ENCODE peak calls at places on chromosomes 16 and 17, in ten cellular contexts. One of them, this sample, is unnamed.

GRCh38 chr17:65158081-65158480 is 20.9 kb downstream of the RGS9 start:
- DNase-seq in HTR-8/SVneo: no peak
- DNase-seq in AG20443: no peak
- DNase-seq in frontal cortex: no peak
- DNase-seq in NCI-H1048: no peak
- DNase-seq in progenitor cell of endocrine pancreas: no peak
- DNase-seq in tibial artery: no peak
- DNase-seq in stimulated activated CD4-positive, alpha-beta T cell treated with anti-CD3 and anti-CD28 coated beads, Interleukin-1b, Interleukin-23, amount 100 ng/mL, for 24 hours: no peak
- DNase-seq in activated T-helper 1 cell treated with anti-CD3 and anti-CD28 coated beads, Interleukin-2, amount 50 U/mL, for 16 hours: no peak
- DNase-seq in NCI-H187: no peak
- DNase-seq in this sample: no peak

GRCh38 chr17:75110307-75110937 is 653 bp downstream of the ARMC7 start:
- DNase-seq in stimulated activated CD4-positive, alpha-beta T cell treated with anti-CD3 and anti-CD28 coated beads, Interleukin-1b, Interleukin-23, amount 100 ng/mL, for 24 hours: no peak
- DNase-seq in activated T-helper 1 cell treated with anti-CD3 and anti-CD28 coated beads, Interleukin-2, amount 50 U/mL, for 16 hours: no peak
- DNase-seq in tibial artery: no peak
- DNase-seq in NCI-H187: no peak
- DNase-seq in NCI-H1048: no peak
- DNase-seq in HTR-8/SVneo: no peak
- DNase-seq in progenitor cell of endocrine pancreas: no peak
- DNase-seq in frontal cortex: no peak
- DNase-seq in AG20443: no peak
- DNase-seq in this sample: peak

GRCh38 chr17:69575346-69575761 is 160.9 kb downstream of the MAP2K6 start:
- DNase-seq in NCI-H1048: no peak
- DNase-seq in NCI-H187: peak
- DNase-seq in activated T-helper 1 cell treated with anti-CD3 and anti-CD28 coated beads, Interleukin-2, amount 50 U/mL, for 16 hours: no peak
- DNase-seq in AG20443: peak
- DNase-seq in frontal cortex: no peak
- DNase-seq in HTR-8/SVneo: peak
- DNase-seq in stimulated activated CD4-positive, alpha-beta T cell treated with anti-CD3 and anti-CD28 coated beads, Interleukin-1b, Interleukin-23, amount 100 ng/mL, for 24 hours: no peak
- DNase-seq in progenitor cell of endocrine pancreas: no peak
- DNase-seq in tibial artery: no peak
- DNase-seq in this sample: peak

GRCh38 chr16:88783391-88784073 is 1.5 kb downstream of the PIEZO1 start:
- DNase-seq in tibial artery: peak
- DNase-seq in AG20443: no peak
- DNase-seq in HTR-8/SVneo: no peak
- DNase-seq in activated T-helper 1 cell treated with anti-CD3 and anti-CD28 coated beads, Interleukin-2, amount 50 U/mL, for 16 hours: no peak
- DNase-seq in stimulated activated CD4-positive, alpha-beta T cell treated with anti-CD3 and anti-CD28 coated beads, Interleukin-1b, Interleukin-23, amount 100 ng/mL, for 24 hours: no peak
- DNase-seq in frontal cortex: peak
- DNase-seq in progenitor cell of endocrine pancreas: no peak
- DNase-seq in NCI-H1048: no peak
- DNase-seq in NCI-H187: no peak
- DNase-seq in this sample: no peak

GRCh38 chr17:81239714-81240555 is 817 bp downstream of the NDUFAF8 start:
- DNase-seq in progenitor cell of endocrine pancreas: no peak
- DNase-seq in NCI-H1048: no peak
- DNase-seq in activated T-helper 1 cell treated with anti-CD3 and anti-CD28 coated beads, Interleukin-2, amount 50 U/mL, for 16 hours: peak
- DNase-seq in frontal cortex: no peak
- DNase-seq in HTR-8/SVneo: no peak
- DNase-seq in stimulated activated CD4-positive, alpha-beta T cell treated with anti-CD3 and anti-CD28 coated beads, Interleukin-1b, Interleukin-23, amount 100 ng/mL, for 24 hours: no peak
- DNase-seq in AG20443: peak
- DNase-seq in NCI-H187: no peak
- DNase-seq in tibial artery: no peak
- DNase-seq in this sample: peak

GRCh38 chr16:58639836-58640235 is 10.2 kb upstream of the CNOT1 start:
- DNase-seq in progenitor cell of endocrine pancreas: no peak
- DNase-seq in NCI-H187: no peak
- DNase-seq in AG20443: no peak
- DNase-seq in activated T-helper 1 cell treated with anti-CD3 and anti-CD28 coated beads, Interleukin-2, amount 50 U/mL, for 16 hours: no peak
- DNase-seq in frontal cortex: no peak
- DNase-seq in tibial artery: no peak
- DNase-seq in stimulated activated CD4-positive, alpha-beta T cell treated with anti-CD3 and anti-CD28 coated beads, Interleukin-1b, Interleukin-23, amount 100 ng/mL, for 24 hours: no peak
- DNase-seq in NCI-H1048: no peak
- DNase-seq in HTR-8/SVneo: no peak
- DNase-seq in this sample: no peak

GRCh38 chr16:29767062-29767461 is 11.0 kb upstream of the ZG16 start:
- DNase-seq in progenitor cell of endocrine pancreas: no peak
- DNase-seq in frontal cortex: no peak
- DNase-seq in NCI-H1048: no peak
- DNase-seq in NCI-H187: no peak
- DNase-seq in stimulated activated CD4-positive, alpha-beta T cell treated with anti-CD3 and anti-CD28 coated beads, Interleukin-1b, Interleukin-23, amount 100 ng/mL, for 24 hours: no peak
- DNase-seq in activated T-helper 1 cell treated with anti-CD3 and anti-CD28 coated beads, Interleukin-2, amount 50 U/mL, for 16 hours: no peak
- DNase-seq in AG20443: no peak
- DNase-seq in HTR-8/SVneo: no peak
- DNase-seq in tibial artery: no peak
- DNase-seq in this sample: no peak

GRCh38 chr16:74107795-74108610 is 188.6 kb upstream of the PSMD7 start:
- DNase-seq in HTR-8/SVneo: peak
- DNase-seq in AG20443: peak
- DNase-seq in NCI-H1048: no peak
- DNase-seq in NCI-H187: no peak
- DNase-seq in progenitor cell of endocrine pancreas: peak
- DNase-seq in stimulated activated CD4-positive, alpha-beta T cell treated with anti-CD3 and anti-CD28 coated beads, Interleukin-1b, Interleukin-23, amount 100 ng/mL, for 24 hours: no peak
- DNase-seq in frontal cortex: no peak
- DNase-seq in tibial artery: no peak
- DNase-seq in activated T-helper 1 cell treated with anti-CD3 and anti-CD28 coated beads, Interleukin-2, amount 50 U/mL, for 16 hours: no peak
- DNase-seq in this sample: peak

GRCh38 chr16:21203155-21203797 is 8.1 kb downstream of the ZP2 start:
- DNase-seq in stimulated activated CD4-positive, alpha-beta T cell treated with anti-CD3 and anti-CD28 coated beads, Interleukin-1b, Interleukin-23, amount 100 ng/mL, for 24 hours: no peak
- DNase-seq in progenitor cell of endocrine pancreas: no peak
- DNase-seq in activated T-helper 1 cell treated with anti-CD3 and anti-CD28 coated beads, Interleukin-2, amount 50 U/mL, for 16 hours: no peak
- DNase-seq in NCI-H1048: no peak
- DNase-seq in tibial artery: no peak
- DNase-seq in frontal cortex: no peak
- DNase-seq in NCI-H187: no peak
- DNase-seq in AG20443: no peak
- DNase-seq in HTR-8/SVneo: no peak
- DNase-seq in this sample: no peak

GRCh38 chr17:42289863-42290165 is 1.5 kb downstream of the STAT5A start:
- DNase-seq in NCI-H1048: no peak
- DNase-seq in tibial artery: no peak
- DNase-seq in stimulated activated CD4-positive, alpha-beta T cell treated with anti-CD3 and anti-CD28 coated beads, Interleukin-1b, Interleukin-23, amount 100 ng/mL, for 24 hours: no peak
- DNase-seq in NCI-H187: no peak
- DNase-seq in progenitor cell of endocrine pancreas: no peak
- DNase-seq in activated T-helper 1 cell treated with anti-CD3 and anti-CD28 coated beads, Interleukin-2, amount 50 U/mL, for 16 hours: peak
- DNase-seq in frontal cortex: no peak
- DNase-seq in HTR-8/SVneo: no peak
- DNase-seq in AG20443: no peak
- DNase-seq in this sample: no peak

This sample was measured in MG63.